ENCODE peak calls at places on chromosome 17, in seven cellular contexts. H, S, R, G, J, X and L are unnamed samples.

GRCh38 chr17:1779571-1780074 is 17.8 kb downstream of the SERPINF1 start:
- DNase-seq in G (peak), R (no peak), J (peak), S (peak), H (peak), X (no peak), L (no peak)

GRCh38 chr17:65914784-65915342 is 277.1 kb downstream of the CEP112 start:
- DNase-seq in H (no peak), S (no peak), J (no peak), G (no peak), R (no peak), X (no peak), L (no peak)

GRCh38 chr17:50051082-50051576 is 4.8 kb upstream of the ITGA3 start:
- DNase-seq in X (no peak), G (peak), J (peak), H (no peak), R (peak), S (no peak), L (no peak)

GRCh38 chr17:40836020-40836419 is 13.6 kb upstream of the KRT10 start:
- DNase-seq in J (no peak), X (no peak), S (no peak), G (no peak), R (no peak), H (no peak), L (no peak)

GRCh38 chr17:74240637-74241036 is 27.3 kb downstream of the TTYH2 start:
- DNase-seq in H (no peak), G (no peak), R (no peak), J (no peak), S (peak), X (no peak), L (no peak)

GRCh38 chr17:54754560-54754959 is 146.1 kb upstream of the TOM1L1 start:
- DNase-seq in J (no peak), R (no peak), G (no peak), S (no peak), X (no peak), H (no peak), L (no peak)

GRCh38 chr17:57572062-57572461 is 173.0 kb downstream of the CCDC182 start:
- DNase-seq in J (no peak), H (no peak), S (no peak), R (no peak), X (no peak), G (no peak), L (no peak)

GRCh38 chr17:32664936-32665583 is 178.3 kb downstream of the CDK5R1 start:
- DNase-seq in X (no peak), J (no peak), R (no peak), S (no peak), G (no peak), H (no peak), L (no peak)

GRCh38 chr17:8556074-8556473 is 74.5 kb downstream of the MYH10 start:
- DNase-seq in S (no peak), G (peak), H (no peak), X (no peak), R (no peak), J (no peak), L (no peak)

GRCh38 chr17:61149862-61150362 is 249.7 kb upstream of the TBX2 start:
- DNase-seq in H (no peak), S (no peak), J (no peak), G (peak), X (no peak), R (no peak), L (no peak)

GRCh38 chr17:75130632-75131277 is 787 bp downstream of the NT5C start:
- DNase-seq in J (peak), R (peak), H (peak), X (no peak), S (no peak), G (no peak), L (peak)